ENCODE peak calls at places on chromosomes 7 and 10, in seven cellular contexts. K is SK-N-SH; I is left ventricle myocardium inferior; B is cardiac fibroblast; A is GM13976; U is Peyer's patch; V is activated CD4-positive, CD25-positive, alpha-beta regulatory T cell. Z is an unnamed sample.

GRCh38 chr10:103500481-103500880 is 7.0 kb downstream of the NEURL1 start:
- DNase-seq in A (no peak), I (no peak), B (no peak), K (no peak), V (no peak), U (no peak), Z (no peak)

GRCh38 chr10:46106410-46107255 is 60.6 kb upstream of the MSMB start:
- DNase-seq in I (peak; percentile 73), U (peak; percentile 59), V (no peak), K (peak; percentile 86), A (peak; percentile 54), B (peak; percentile 51), Z (peak; percentile 36)

GRCh38 chr10:12252882-12253546 is 57.0 kb downstream of the CDC123 start:
- DNase-seq in A (peak; percentile 66), B (peak; percentile 17), K (no peak), V (no peak), I (no peak), U (peak; percentile 60), Z (peak; percentile 16)

GRCh38 chr10:50234486-50234885 is 16.8 kb downstream of the ASAH2 start:
- DNase-seq in I (no peak), U (no peak), A (no peak), K (no peak), B (no peak), V (no peak), Z (no peak)

GRCh38 chr7:16989883-16990413 is 108.2 kb upstream of the AGR3 start:
- DNase-seq in A (no peak), K (no peak), U (peak; percentile 17), I (peak; percentile 34), V (no peak), B (peak; percentile 90), Z (peak; percentile 90)

GRCh38 chr7:122255454-122255853 is 49.1 kb downstream of the FEZF1 start:
- DNase-seq in V (no peak), B (no peak), U (no peak), A (no peak), I (no peak), K (no peak), Z (no peak)

GRCh38 chr7:28225581-28225980 is 45.0 kb upstream of the JAZF1 start:
- DNase-seq in U (no peak), A (no peak), K (peak; percentile 17), I (no peak), B (no peak), V (no peak), Z (no peak)

GRCh38 chr10:23702977-23703414 is 264.1 kb downstream of the OTUD1 start:
- DNase-seq in B (peak; percentile 72), U (no peak), I (peak; percentile 22), A (peak; percentile 34), K (peak; percentile 65), V (peak; percentile 8), Z (peak; percentile 70)

GRCh38 chr7:133024604-133025003 is 57.3 kb downstream of the CHCHD3 start:
- DNase-seq in A (no peak), K (no peak), U (no peak), B (no peak), V (no peak), I (no peak), Z (peak; percentile 15)

GRCh38 chr10:11522821-11523245 is 88.6 kb downstream of the USP6NL start:
- DNase-seq in U (no peak), B (no peak), A (no peak), V (no peak), K (no peak), I (peak; percentile 42), Z (peak; percentile 45)

GRCh38 chr10:79407397-79407796 is 38.0 kb downstream of the ZCCHC24 start:
- DNase-seq in K (no peak), A (no peak), V (no peak), B (no peak), I (no peak), U (no peak), Z (no peak)

GRCh38 chr7:36128448-36129047 is 24.5 kb upstream of the EEPD1 start:
- DNase-seq in A (peak; percentile 27), U (peak; percentile 28), K (peak; percentile 37), B (peak; percentile 89), I (peak; percentile 80), V (no peak), Z (peak; percentile 95)

GRCh38 chr10:91632671-91633550 is at the start of gene PPP1R3C:
- DNase-seq in U (peak; percentile 32), K (peak; percentile 93), V (no peak), I (peak; percentile 90), B (peak; percentile 87), A (peak; percentile 77), Z (peak; percentile 79)

GRCh38 chr10:76242956-76243355 is 811.5 kb downstream of the LRMDA start:
- DNase-seq in B (no peak), U (no peak), A (no peak), K (no peak), V (no peak), I (no peak), Z (no peak)

GRCh38 chr7:138785587-138786437 is 12.0 kb upstream of the TMEM213 start:
- DNase-seq in B (peak; percentile 42), I (no peak), U (no peak), A (no peak), K (no peak), V (no peak), Z (no peak)

GRCh38 chr10:46557319-46558140 is 1.1 kb upstream of the GPRIN2 start:
- DNase-seq in I (peak; percentile 22), B (no peak), U (peak; percentile 11), A (no peak), V (no peak), K (no peak), Z (no peak)

GRCh38 chr10:3532644-3533043 is 252.4 kb downstream of the KLF6 start:
- DNase-seq in K (no peak), A (no peak), I (no peak), B (no peak), U (no peak), V (no peak), Z (no peak)

GRCh38 chr10:11541296-11541695 is 70.2 kb downstream of the USP6NL start:
- DNase-seq in I (no peak), B (no peak), A (no peak), U (no peak), K (no peak), V (no peak), Z (no peak)

GRCh38 chr7:149880871-149881301 is 7.1 kb downstream of the ATP6V0E2 start:
- DNase-seq in V (no peak), A (no peak), B (no peak), K (no peak), U (no peak), I (peak; percentile 79), Z (no peak)

GRCh38 chr7:53095731-53096501 is 60.5 kb downstream of the POM121L12 start:
- DNase-seq in K (no peak), V (no peak), I (no peak), A (no peak), U (no peak), B (no peak), Z (no peak)

GRCh38 chr7:132464740-132465139 is 111.5 kb downstream of the PLXNA4 start:
- DNase-seq in U (no peak), B (peak; percentile 38), K (no peak), I (peak; percentile 54), V (no peak), A (no peak), Z (peak; percentile 38)

GRCh38 chr10:87038286-87038717 is 18.2 kb downstream of the FAM25A start:
- DNase-seq in I (no peak), V (no peak), A (no peak), K (no peak), U (no peak), B (no peak), Z (no peak)

GRCh38 chr7:67407351-67407750 is 410.7 kb downstream of the TYW1 start:
- DNase-seq in A (no peak), K (no peak), B (no peak), V (no peak), U (no peak), I (no peak), Z (no peak)

GRCh38 chr10:86630079-86630478 is 24.3 kb upstream of the OPN4 start:
- DNase-seq in B (no peak), K (no peak), V (no peak), U (no peak), A (no peak), I (peak; percentile 46), Z (no peak)

GRCh38 chr10:92657024-92657423 is 32.7 kb upstream of the HHEX start:
- DNase-seq in V (no peak), K (no peak), A (no peak), U (no peak), B (peak; percentile 40), I (no peak), Z (peak; percentile 14)

GRCh38 chr10:67723601-67724000 is 27.6 kb upstream of the CTNNA3 start:
- DNase-seq in I (no peak), V (no peak), A (no peak), U (no peak), B (no peak), K (no peak), Z (no peak)

GRCh38 chr7:92360387-92360786 is 86.9 kb upstream of the GATAD1 start:
- DNase-seq in U (no peak), I (no peak), A (no peak), K (no peak), V (no peak), B (peak; percentile 8), Z (no peak)

GRCh38 chr7:22205631-22206030 is 151.3 kb downstream of the RAPGEF5 start:
- DNase-seq in I (no peak), K (no peak), B (no peak), U (no peak), A (no peak), V (no peak), Z (no peak)

GRCh38 chr7:3279147-3279818 is 21.8 kb upstream of the SDK1 start:
- DNase-seq in V (no peak), I (no peak), U (no peak), B (no peak), K (no peak), A (no peak), Z (no peak)

GRCh38 chr7:142657376-142657775 is 91.9 kb upstream of the PRSS1 start:
- DNase-seq in B (no peak), A (no peak), I (no peak), V (no peak), K (no peak), U (no peak), Z (no peak)

GRCh38 chr10:86681047-86681446 is 12.7 kb downstream of the LDB3 start:
- DNase-seq in U (no peak), A (no peak), I (peak; percentile 67), V (no peak), K (peak; percentile 78), B (no peak), Z (no peak)

GRCh38 chr10:47207280-47207613 is 92.8 kb upstream of the GDF10 start:
- DNase-seq in V (no peak), A (no peak), U (no peak), I (no peak), B (peak; percentile 11), K (no peak), Z (no peak)

GRCh38 chr10:71548494-71548846 is 151.8 kb downstream of the CDH23 start:
- DNase-seq in V (no peak), B (peak; percentile 13), K (no peak), I (no peak), U (no peak), A (peak; percentile 73), Z (peak; percentile 18)

GRCh38 chr10:69335063-69335587 is 56.8 kb downstream of the HK1 start:
- DNase-seq in V (no peak), B (peak; percentile 55), A (peak; percentile 54), I (peak; percentile 72), K (no peak), U (peak; percentile 61), Z (peak; percentile 61)

GRCh38 chr10:1474376-1475094 is 262.8 kb downstream of the ADARB2 start:
- DNase-seq in I (no peak), A (peak; percentile 11), V (no peak), K (no peak), B (no peak), U (no peak), Z (no peak)

GRCh38 chr10:24425151-24425550 is 216.2 kb downstream of the KIAA1217 start:
- DNase-seq in B (no peak), V (no peak), K (no peak), U (no peak), A (no peak), I (no peak), Z (no peak)

GRCh38 chr7:128108129-128108528 is 76.9 kb upstream of the LRRC4 start:
- DNase-seq in I (no peak), K (peak; percentile 77), B (no peak), A (no peak), U (no peak), V (no peak), Z (no peak)

GRCh38 chr7:38428040-38428439 is 154.6 kb upstream of the TARP start:
- DNase-seq in B (no peak), U (no peak), A (no peak), K (no peak), V (no peak), I (no peak), Z (peak; percentile 88)